ENCODE peak calls at places on chromosomes 11 and 22, in seven cellular contexts. One of them, this sample, is unnamed.

GRCh38 chr11:62664405-62665074 is 470 bp downstream of the C11orf98 start:
- DNase-seq in aorta: no peak
- DNase-seq in CD8-positive, alpha-beta memory T cell: no peak
- DNase-seq in fibroblast of lung: no peak
- DNase-seq in psoas muscle: no peak
- DNase-seq in tibial artery: no peak
- DNase-seq in breast epithelium: peak; percentile 54
- DNase-seq in this sample: no peak

GRCh38 chr11:74185695-74186094 is 14.6 kb downstream of the PPME1 start:
- DNase-seq in tibial artery: no peak
- DNase-seq in CD8-positive, alpha-beta memory T cell: no peak
- DNase-seq in aorta: no peak
- DNase-seq in psoas muscle: no peak
- DNase-seq in breast epithelium: no peak
- DNase-seq in fibroblast of lung: peak; percentile 4
- DNase-seq in this sample: no peak

GRCh38 chr11:128929991-128930390 is 12.7 kb downstream of the TP53AIP1 start:
- DNase-seq in breast epithelium: no peak
- DNase-seq in aorta: peak; percentile 13
- DNase-seq in CD8-positive, alpha-beta memory T cell: no peak
- DNase-seq in fibroblast of lung: no peak
- DNase-seq in psoas muscle: no peak
- DNase-seq in tibial artery: no peak
- DNase-seq in this sample: no peak

GRCh38 chr22:45308624-45309421 is 911 bp upstream of the FAM118A start:
- DNase-seq in tibial artery: no peak
- DNase-seq in aorta: no peak
- DNase-seq in breast epithelium: peak; percentile 35
- DNase-seq in CD8-positive, alpha-beta memory T cell: peak; percentile 43
- DNase-seq in psoas muscle: no peak
- DNase-seq in fibroblast of lung: no peak
- DNase-seq in this sample: no peak

GRCh38 chr22:23192133-23192532 is 11.8 kb downstream of the BCR start:
- DNase-seq in aorta: no peak
- DNase-seq in psoas muscle: no peak
- DNase-seq in CD8-positive, alpha-beta memory T cell: no peak
- DNase-seq in tibial artery: no peak
- DNase-seq in fibroblast of lung: no peak
- DNase-seq in breast epithelium: no peak
- DNase-seq in this sample: no peak

GRCh38 chr11:130908770-130909625 is 7.3 kb downstream of the SNX19 start:
- DNase-seq in CD8-positive, alpha-beta memory T cell: no peak
- DNase-seq in breast epithelium: no peak
- DNase-seq in fibroblast of lung: peak; percentile 85
- DNase-seq in psoas muscle: no peak
- DNase-seq in aorta: no peak
- DNase-seq in tibial artery: no peak
- DNase-seq in this sample: no peak

GRCh38 chr11:75069473-75069872 is 27.2 kb downstream of the OR2AT4 start:
- DNase-seq in breast epithelium: no peak
- DNase-seq in tibial artery: no peak
- DNase-seq in CD8-positive, alpha-beta memory T cell: no peak
- DNase-seq in aorta: no peak
- DNase-seq in psoas muscle: no peak
- DNase-seq in fibroblast of lung: no peak
- DNase-seq in this sample: no peak

GRCh38 chr22:26502688-26503561 is 9.3 kb downstream of the TFIP11 start:
- DNase-seq in fibroblast of lung: peak; percentile 57
- DNase-seq in breast epithelium: no peak
- DNase-seq in CD8-positive, alpha-beta memory T cell: peak; percentile 79
- DNase-seq in tibial artery: no peak
- DNase-seq in aorta: peak; percentile 60
- DNase-seq in psoas muscle: peak; percentile 29
- DNase-seq in this sample: no peak

GRCh38 chr11:859394-860131 is 16.9 kb downstream of the TSPAN4 start:
- DNase-seq in CD8-positive, alpha-beta memory T cell: no peak
- DNase-seq in tibial artery: no peak
- DNase-seq in aorta: peak; percentile 83
- DNase-seq in psoas muscle: peak; percentile 68
- DNase-seq in fibroblast of lung: peak; percentile 94
- DNase-seq in breast epithelium: no peak
- DNase-seq in this sample: no peak

GRCh38 chr11:6377902-6378694 is 12.2 kb upstream of the SMPD1 start:
- DNase-seq in breast epithelium: no peak
- DNase-seq in psoas muscle: no peak
- DNase-seq in CD8-positive, alpha-beta memory T cell: peak; percentile 37
- DNase-seq in aorta: no peak
- DNase-seq in tibial artery: no peak
- DNase-seq in fibroblast of lung: no peak
- DNase-seq in this sample: no peak

GRCh38 chr11:72665911-72666472 is 8.2 kb downstream of the PDE2A start:
- DNase-seq in fibroblast of lung: no peak
- DNase-seq in psoas muscle: no peak
- DNase-seq in breast epithelium: no peak
- DNase-seq in aorta: no peak
- DNase-seq in CD8-positive, alpha-beta memory T cell: no peak
- DNase-seq in tibial artery: no peak
- DNase-seq in this sample: no peak

GRCh38 chr11:120375076-120375475 is 38.9 kb downstream of the ARHGEF12 start:
- DNase-seq in breast epithelium: no peak
- DNase-seq in aorta: no peak
- DNase-seq in CD8-positive, alpha-beta memory T cell: no peak
- DNase-seq in tibial artery: no peak
- DNase-seq in psoas muscle: no peak
- DNase-seq in fibroblast of lung: no peak
- DNase-seq in this sample: no peak

GRCh38 chr11:70729949-70730348 is 331.6 kb downstream of the CTTN start:
- DNase-seq in tibial artery: no peak
- DNase-seq in fibroblast of lung: no peak
- DNase-seq in aorta: no peak
- DNase-seq in psoas muscle: no peak
- DNase-seq in breast epithelium: no peak
- DNase-seq in CD8-positive, alpha-beta memory T cell: no peak
- DNase-seq in this sample: no peak

GRCh38 chr22:32535531-32536190 is 61.0 kb downstream of the FBXO7 start:
- DNase-seq in CD8-positive, alpha-beta memory T cell: no peak
- DNase-seq in breast epithelium: no peak
- DNase-seq in aorta: no peak
- DNase-seq in psoas muscle: no peak
- DNase-seq in fibroblast of lung: no peak
- DNase-seq in tibial artery: no peak
- DNase-seq in this sample: no peak

GRCh38 chr11:85307381-85307780 is 319.8 kb downstream of the DLG2 start:
- DNase-seq in fibroblast of lung: no peak
- DNase-seq in breast epithelium: no peak
- DNase-seq in CD8-positive, alpha-beta memory T cell: no peak
- DNase-seq in aorta: no peak
- DNase-seq in tibial artery: no peak
- DNase-seq in psoas muscle: no peak
- DNase-seq in this sample: no peak

GRCh38 chr11:101870510-101870909 is 44.3 kb upstream of the CEP126 start:
- DNase-seq in fibroblast of lung: peak; percentile 82
- DNase-seq in psoas muscle: no peak
- DNase-seq in tibial artery: no peak
- DNase-seq in aorta: no peak
- DNase-seq in breast epithelium: no peak
- DNase-seq in CD8-positive, alpha-beta memory T cell: no peak
- DNase-seq in this sample: no peak

GRCh38 chr11:133710241-133710640 is 135.1 kb downstream of the SPATA19 start:
- DNase-seq in breast epithelium: no peak
- DNase-seq in fibroblast of lung: no peak
- DNase-seq in tibial artery: no peak
- DNase-seq in aorta: no peak
- DNase-seq in CD8-positive, alpha-beta memory T cell: no peak
- DNase-seq in psoas muscle: no peak
- DNase-seq in this sample: no peak

GRCh38 chr22:17106785-17107546 is 14.2 kb downstream of the TMEM121B start:
- DNase-seq in fibroblast of lung: no peak
- DNase-seq in tibial artery: peak; percentile 46
- DNase-seq in psoas muscle: no peak
- DNase-seq in aorta: no peak
- DNase-seq in breast epithelium: no peak
- DNase-seq in CD8-positive, alpha-beta memory T cell: peak; percentile 44
- DNase-seq in this sample: no peak
- H3K27ac ChIP-seq in fibroblast of lung: no peak overlapping the region
- H3K27ac ChIP-seq in tibial artery: no peak overlapping the region
- H3K27ac ChIP-seq in psoas muscle: no peak overlapping the region
- H3K27ac ChIP-seq in aorta: no peak overlapping the region
- H3K27ac ChIP-seq in breast epithelium: no peak overlapping the region
- H3K27ac ChIP-seq in CD8-positive, alpha-beta memory T cell: no peak overlapping the region
- H3K27ac ChIP-seq in this sample: no peak overlapping the region

GRCh38 chr11:35142481-35143207 is 3.7 kb downstream of the CD44 start:
- DNase-seq in psoas muscle: no peak
- DNase-seq in fibroblast of lung: peak; percentile 44
- DNase-seq in tibial artery: no peak
- DNase-seq in aorta: no peak
- DNase-seq in CD8-positive, alpha-beta memory T cell: peak; percentile 55
- DNase-seq in breast epithelium: no peak
- DNase-seq in this sample: no peak
- H3K4me3 ChIP-seq in psoas muscle: no peak overlapping the region
- H3K4me3 ChIP-seq in fibroblast of lung: peak overlapping the region; percentile 50
- H3K4me3 ChIP-seq in tibial artery: no peak overlapping the region
- H3K4me3 ChIP-seq in aorta: no peak overlapping the region
- H3K4me3 ChIP-seq in CD8-positive, alpha-beta memory T cell: peak overlapping the region; percentile 62
- H3K4me3 ChIP-seq in breast epithelium: no peak overlapping the region
- H3K4me3 ChIP-seq in this sample: peak overlapping the region; percentile 91

DNA sequence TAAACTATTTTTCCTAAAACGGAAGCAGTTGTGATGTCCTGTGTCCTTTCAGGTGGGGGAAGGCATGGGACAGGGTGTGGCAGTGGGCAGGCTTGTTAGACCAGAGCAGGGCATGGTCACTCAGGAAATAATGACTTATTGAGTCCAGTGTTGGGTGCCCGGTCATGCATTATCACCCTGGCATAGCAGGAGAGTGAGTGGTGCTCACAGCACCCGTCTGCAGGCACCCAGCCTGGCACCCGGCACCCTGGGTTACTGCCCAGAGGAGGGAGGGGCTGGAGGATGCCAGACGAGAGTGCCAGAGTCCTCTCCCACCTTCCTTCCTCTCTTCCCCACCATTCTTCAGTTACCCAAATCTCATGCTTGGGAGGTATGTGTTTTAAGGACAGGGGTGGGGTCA is 59.1 kb downstream of the ST3GAL4 start:
- DNase-seq in aorta: no peak
- DNase-seq in psoas muscle: no peak
- DNase-seq in fibroblast of lung: no peak
- DNase-seq in breast epithelium: no peak
- DNase-seq in CD8-positive, alpha-beta memory T cell: no peak
- DNase-seq in tibial artery: no peak
- DNase-seq in this sample: no peak
- H3K27ac ChIP-seq in aorta: peak overlapping the region; percentile 91
- H3K27ac ChIP-seq in psoas muscle: no peak overlapping the region
- H3K27ac ChIP-seq in fibroblast of lung: peak overlapping the region; percentile 42
- H3K27ac ChIP-seq in breast epithelium: peak overlapping the region; percentile 79
- H3K27ac ChIP-seq in CD8-positive, alpha-beta memory T cell: no peak overlapping the region
- H3K27ac ChIP-seq in tibial artery: peak overlapping the region; percentile 83
- H3K27ac ChIP-seq in this sample: peak overlapping the region; percentile 92

GRCh38 chr22:49823289-49824045 is 4.2 kb downstream of the BRD1 start:
- DNase-seq in tibial artery: no peak
- DNase-seq in breast epithelium: no peak
- DNase-seq in psoas muscle: no peak
- DNase-seq in fibroblast of lung: no peak
- DNase-seq in CD8-positive, alpha-beta memory T cell: no peak
- DNase-seq in aorta: no peak
- DNase-seq in this sample: no peak

GRCh38 chr22:49825436-49825835 is 2.2 kb downstream of the BRD1 start:
- DNase-seq in CD8-positive, alpha-beta memory T cell: no peak
- DNase-seq in tibial artery: no peak
- DNase-seq in psoas muscle: no peak
- DNase-seq in aorta: no peak
- DNase-seq in fibroblast of lung: peak; percentile 38
- DNase-seq in breast epithelium: no peak
- DNase-seq in this sample: no peak

GRCh38 chr22:49824185-49824925 is 3.3 kb downstream of the BRD1 start:
- DNase-seq in aorta: no peak
- DNase-seq in tibial artery: no peak
- DNase-seq in psoas muscle: no peak
- DNase-seq in CD8-positive, alpha-beta memory T cell: no peak
- DNase-seq in fibroblast of lung: no peak
- DNase-seq in breast epithelium: no peak
- DNase-seq in this sample: no peak

GRCh38 chr22:49825944-49826602 is 1.6 kb downstream of the BRD1 start:
- DNase-seq in tibial artery: no peak
- DNase-seq in psoas muscle: no peak
- DNase-seq in breast epithelium: no peak
- DNase-seq in fibroblast of lung: peak; percentile 47
- DNase-seq in aorta: no peak
- DNase-seq in CD8-positive, alpha-beta memory T cell: peak; percentile 76
- DNase-seq in this sample: no peak

DNA sequence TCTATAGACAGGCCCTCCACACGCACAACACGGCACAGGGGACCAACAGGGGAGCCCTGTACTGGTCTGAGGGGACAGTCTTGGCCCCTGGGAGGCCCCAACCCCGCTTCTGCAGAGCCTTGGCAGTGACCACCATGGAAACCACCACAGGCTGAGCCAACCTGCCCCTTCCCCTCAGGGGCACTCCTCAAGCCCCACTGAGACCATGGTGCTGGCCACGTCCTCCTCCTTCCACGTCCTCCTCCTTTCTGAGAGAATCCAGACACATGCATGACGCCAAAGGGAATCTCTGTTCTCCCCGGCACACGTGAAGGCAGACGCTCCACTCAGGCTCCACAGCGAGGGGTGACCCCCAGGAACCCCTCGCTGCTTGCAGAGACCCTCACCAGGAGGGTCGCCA is 2.7 kb downstream of the BRD1 start:
- DNase-seq in tibial artery: no peak
- DNase-seq in fibroblast of lung: no peak
- DNase-seq in breast epithelium: no peak
- DNase-seq in CD8-positive, alpha-beta memory T cell: no peak
- DNase-seq in aorta: no peak
- DNase-seq in psoas muscle: no peak
- DNase-seq in this sample: no peak
- H3K4me3 ChIP-seq in tibial artery: peak overlapping the region; percentile 94
- H3K4me3 ChIP-seq in fibroblast of lung: peak overlapping the region; percentile 49
- H3K4me3 ChIP-seq in breast epithelium: peak overlapping the region; percentile 76
- H3K4me3 ChIP-seq in CD8-positive, alpha-beta memory T cell: no peak overlapping the region
- H3K4me3 ChIP-seq in aorta: no peak overlapping the region
- H3K4me3 ChIP-seq in psoas muscle: peak overlapping the region; percentile 71
- H3K4me3 ChIP-seq in this sample: peak overlapping the region; percentile 96

DNA sequence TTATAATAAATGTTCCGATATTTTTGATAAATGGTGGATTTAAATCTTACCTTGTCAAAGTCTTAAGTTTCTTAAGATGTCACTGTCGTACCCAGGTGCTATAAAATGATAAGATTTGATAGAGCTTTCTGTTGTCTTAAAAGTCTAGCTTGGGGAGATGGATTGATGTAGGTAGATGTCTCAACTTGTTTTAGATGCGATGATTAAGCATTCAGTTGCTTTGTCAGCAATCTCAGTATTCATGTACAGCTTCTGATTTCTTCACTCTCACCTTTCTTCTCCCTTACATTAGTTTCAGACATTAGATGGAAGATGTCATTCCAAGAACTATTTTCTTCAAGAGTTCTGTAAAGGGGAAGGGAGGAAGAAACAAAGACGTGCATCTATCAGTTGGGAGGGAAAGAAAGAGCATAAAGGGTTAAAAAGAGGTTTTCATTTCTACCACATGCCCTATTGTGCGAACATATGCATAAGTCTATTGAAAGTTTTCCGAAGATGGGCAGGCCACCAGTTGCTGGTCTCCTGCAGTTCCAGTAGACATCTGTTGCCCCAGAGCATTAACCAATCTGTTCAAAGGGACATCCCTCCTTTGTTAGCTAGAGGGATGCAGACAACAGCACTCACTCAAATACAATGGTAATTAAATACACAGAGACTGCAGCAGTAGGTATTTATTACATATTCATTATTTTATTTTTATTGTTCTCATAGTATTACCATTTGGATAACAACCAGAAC is 38.4 kb downstream of the ZC3H12C start:
- DNase-seq in fibroblast of lung: no peak
- DNase-seq in psoas muscle: no peak
- DNase-seq in aorta: no peak
- DNase-seq in CD8-positive, alpha-beta memory T cell: no peak
- DNase-seq in tibial artery: no peak
- DNase-seq in breast epithelium: no peak
- DNase-seq in this sample: no peak
- H3K27ac ChIP-seq in fibroblast of lung: no peak overlapping the region
- H3K27ac ChIP-seq in psoas muscle: no peak overlapping the region
- H3K27ac ChIP-seq in aorta: no peak overlapping the region
- H3K27ac ChIP-seq in CD8-positive, alpha-beta memory T cell: no peak overlapping the region
- H3K27ac ChIP-seq in tibial artery: no peak overlapping the region
- H3K27ac ChIP-seq in breast epithelium: no peak overlapping the region
- H3K27ac ChIP-seq in this sample: no peak overlapping the region

This sample was measured in coronary artery.